ENCODE peak calls at places on chromosomes 5 and 9, in seven cellular contexts. B, O, E, K, F, A and Y are unnamed samples.

GRCh38 chr9:128683340-128684064 is 5.5 kb upstream of the SET start:
- DNase-seq in B (peak), O (no peak), E (no peak), K (peak), F (no peak), A (peak), Y (peak)

GRCh38 chr9:14350766-14351165 is 36.8 kb upstream of the NFIB start:
- DNase-seq in B (no peak), O (no peak), E (no peak), K (no peak), F (no peak), A (no peak), Y (no peak)

GRCh38 chr9:89660286-89660685 is 55.5 kb downstream of the GADD45G start:
- DNase-seq in B (no peak), O (no peak), E (no peak), K (no peak), F (no peak), A (no peak), Y (no peak)

GRCh38 chr5:111703662-111704061 is 53.3 kb downstream of the NREP start:
- DNase-seq in B (no peak), O (no peak), E (no peak), K (no peak), F (no peak), A (no peak), Y (no peak)

GRCh38 chr5:101136454-101136853 is 233.4 kb upstream of the ST8SIA4 start:
- DNase-seq in B (no peak), O (no peak), E (no peak), K (no peak), F (no peak), A (no peak), Y (peak)

GRCh38 chr9:136004712-136005111 is 43.5 kb upstream of the UBAC1 start:
- DNase-seq in B (no peak), O (no peak), E (no peak), K (no peak), F (no peak), A (no peak), Y (no peak)

GRCh38 chr5:95822038-95822407 is 503 bp downstream of the GLRX start:
- DNase-seq in B (peak), O (peak), E (no peak), K (peak), F (no peak), A (peak), Y (peak)

GRCh38 chr5:168086104-168086610 is 205.3 kb upstream of the WWC1 start:
- DNase-seq in B (peak), O (peak), E (no peak), K (peak), F (no peak), A (no peak), Y (peak)

GRCh38 chr5:134103397-134103796 is 11.1 kb upstream of the TCF7 start:
- DNase-seq in B (no peak), O (no peak), E (no peak), K (no peak), F (no peak), A (no peak), Y (no peak)

GRCh38 chr5:64691333-64691732 is 1.0 kb downstream of the SHISAL2B start:
- DNase-seq in B (no peak), O (no peak), E (no peak), K (no peak), F (no peak), A (no peak), Y (no peak)

GRCh38 chr9:107894572-107895261 is 405.1 kb upstream of the KLF4 start:
- DNase-seq in B (no peak), O (no peak), E (no peak), K (no peak), F (no peak), A (no peak), Y (no peak)

GRCh38 chr9:91855196-91855595 is 94.8 kb downstream of the ROR2 start:
- DNase-seq in B (no peak), O (no peak), E (no peak), K (no peak), F (no peak), A (no peak), Y (no peak)

GRCh38 chr9:16154570-16155078 is 601.8 kb downstream of the CCDC171 start:
- DNase-seq in B (no peak), O (no peak), E (no peak), K (peak), F (no peak), A (no peak), Y (peak)

GRCh38 chr5:13003457-13003856 is 941.0 kb downstream of the DNAH5 start:
- DNase-seq in B (no peak), O (no peak), E (no peak), K (no peak), F (no peak), A (no peak), Y (no peak)

GRCh38 chr9:84669293-84670105 is at the start of gene NTRK2:
- DNase-seq in B (no peak), O (no peak), E (peak), K (peak), F (no peak), A (peak), Y (no peak)

GRCh38 chr9:4382722-4383317 is 83.0 kb upstream of the GLIS3 start:
- DNase-seq in B (peak), O (peak), E (no peak), K (peak), F (no peak), A (no peak), Y (peak)

GRCh38 chr9:92122061-92122460 is 6.8 kb upstream of the SPTLC1 start:
- DNase-seq in B (peak), O (no peak), E (no peak), K (no peak), F (no peak), A (no peak), Y (no peak)

GRCh38 chr5:81017320-81017719 is 57.2 kb downstream of the RASGRF2 start:
- DNase-seq in B (no peak), O (no peak), E (no peak), K (no peak), F (no peak), A (no peak), Y (no peak)

GRCh38 chr5:141681695-141682641 is at the start of gene ARAP3:
- DNase-seq in B (peak), O (peak), E (no peak), K (peak), F (peak), A (peak), Y (peak)

GRCh38 chr9:37241340-37241739 is 121.0 kb downstream of the ZCCHC7 start:
- DNase-seq in B (no peak), O (no peak), E (no peak), K (no peak), F (no peak), A (no peak), Y (no peak)

GRCh38 chr9:124298646-124299235 is 41.0 kb downstream of the NEK6 start:
- DNase-seq in B (no peak), O (peak), E (no peak), K (peak), F (no peak), A (no peak), Y (no peak)

GRCh38 chr9:34612788-34613390 is 992 bp upstream of the RPP25L start:
- DNase-seq in B (peak), O (peak), E (peak), K (peak), F (peak), A (peak), Y (peak)

GRCh38 chr9:136750526-136750925 is 2.2 kb upstream of the LCN6 start:
- DNase-seq in B (peak), O (no peak), E (no peak), K (peak), F (no peak), A (no peak), Y (peak)